ENCODE peak calls at places on chromosomes 12 and 14, in eight cellular contexts. One of them, this sample, is unnamed.

GRCh38 chr12:130519-130918 is 64.0 kb downstream of the IQSEC3 start:
- DNase-seq in head of caudate nucleus: no peak
- DNase-seq in effector memory CD4-positive, alpha-beta T cell: no peak
- DNase-seq in RCC 7860: no peak
- DNase-seq in DMS 273 treated with DMSO at 0.1 percent for 48 hours: no peak
- DNase-seq in heart right ventricle: no peak
- DNase-seq in kidney glomerular epithelial cell: no peak
- DNase-seq in activated T-cell treated with anti-CD3 and anti-CD28 coated beads for 48 hours: no peak
- DNase-seq in this sample: no peak

GRCh38 chr14:105844047-105844630 is 317.8 kb downstream of the TMEM121 start:
- DNase-seq in head of caudate nucleus: peak
- DNase-seq in effector memory CD4-positive, alpha-beta T cell: no peak
- DNase-seq in RCC 7860: no peak
- DNase-seq in DMS 273 treated with DMSO at 0.1 percent for 48 hours: no peak
- DNase-seq in heart right ventricle: no peak
- DNase-seq in kidney glomerular epithelial cell: no peak
- DNase-seq in activated T-cell treated with anti-CD3 and anti-CD28 coated beads for 48 hours: no peak
- DNase-seq in this sample: no peak

GRCh38 chr12:49094104-49094948 is at the start of gene DHH:
- DNase-seq in head of caudate nucleus: peak
- DNase-seq in effector memory CD4-positive, alpha-beta T cell: no peak
- DNase-seq in RCC 7860: no peak
- DNase-seq in DMS 273 treated with DMSO at 0.1 percent for 48 hours: no peak
- DNase-seq in heart right ventricle: peak
- DNase-seq in kidney glomerular epithelial cell: no peak
- DNase-seq in activated T-cell treated with anti-CD3 and anti-CD28 coated beads for 48 hours: no peak
- DNase-seq in this sample: peak

GRCh38 chr14:94921870-94922585 is 152.1 kb upstream of the GSC start:
- DNase-seq in head of caudate nucleus: no peak
- DNase-seq in effector memory CD4-positive, alpha-beta T cell: no peak
- DNase-seq in RCC 7860: no peak
- DNase-seq in DMS 273 treated with DMSO at 0.1 percent for 48 hours: no peak
- DNase-seq in heart right ventricle: no peak
- DNase-seq in kidney glomerular epithelial cell: no peak
- DNase-seq in activated T-cell treated with anti-CD3 and anti-CD28 coated beads for 48 hours: no peak
- DNase-seq in this sample: no peak

GRCh38 chr12:74339211-74339610 is 198.4 kb upstream of the ATXN7L3B start:
- DNase-seq in head of caudate nucleus: no peak
- DNase-seq in effector memory CD4-positive, alpha-beta T cell: no peak
- DNase-seq in RCC 7860: no peak
- DNase-seq in DMS 273 treated with DMSO at 0.1 percent for 48 hours: no peak
- DNase-seq in heart right ventricle: no peak
- DNase-seq in kidney glomerular epithelial cell: no peak
- DNase-seq in activated T-cell treated with anti-CD3 and anti-CD28 coated beads for 48 hours: no peak
- DNase-seq in this sample: no peak

GRCh38 chr14:94582199-94582750 is 1.0 kb downstream of the SERPINA5 start:
- DNase-seq in head of caudate nucleus: no peak
- DNase-seq in effector memory CD4-positive, alpha-beta T cell: no peak
- DNase-seq in RCC 7860: no peak
- DNase-seq in DMS 273 treated with DMSO at 0.1 percent for 48 hours: no peak
- DNase-seq in heart right ventricle: no peak
- DNase-seq in kidney glomerular epithelial cell: no peak
- DNase-seq in activated T-cell treated with anti-CD3 and anti-CD28 coated beads for 48 hours: no peak
- DNase-seq in this sample: no peak

GRCh38 chr12:47207005-47207717 is 127.4 kb upstream of the AMIGO2 start:
- DNase-seq in head of caudate nucleus: no peak
- DNase-seq in effector memory CD4-positive, alpha-beta T cell: peak
- DNase-seq in RCC 7860: no peak
- DNase-seq in DMS 273 treated with DMSO at 0.1 percent for 48 hours: peak
- DNase-seq in heart right ventricle: no peak
- DNase-seq in kidney glomerular epithelial cell: no peak
- DNase-seq in activated T-cell treated with anti-CD3 and anti-CD28 coated beads for 48 hours: no peak
- DNase-seq in this sample: no peak

GRCh38 chr12:26833692-26834168 is 736 bp upstream of the ITPR2 start:
- DNase-seq in head of caudate nucleus: no peak
- DNase-seq in effector memory CD4-positive, alpha-beta T cell: no peak
- DNase-seq in RCC 7860: no peak
- DNase-seq in DMS 273 treated with DMSO at 0.1 percent for 48 hours: no peak
- DNase-seq in heart right ventricle: peak
- DNase-seq in kidney glomerular epithelial cell: peak
- DNase-seq in activated T-cell treated with anti-CD3 and anti-CD28 coated beads for 48 hours: no peak
- DNase-seq in this sample: no peak

GRCh38 chr12:29396774-29397173 is 15.8 kb upstream of the ERGIC2 start:
- DNase-seq in head of caudate nucleus: no peak
- DNase-seq in effector memory CD4-positive, alpha-beta T cell: no peak
- DNase-seq in RCC 7860: no peak
- DNase-seq in DMS 273 treated with DMSO at 0.1 percent for 48 hours: no peak
- DNase-seq in heart right ventricle: no peak
- DNase-seq in kidney glomerular epithelial cell: no peak
- DNase-seq in activated T-cell treated with anti-CD3 and anti-CD28 coated beads for 48 hours: no peak
- DNase-seq in this sample: no peak

GRCh38 chr12:67649165-67650126 is 901 bp downstream of the DYRK2 start:
- DNase-seq in head of caudate nucleus: peak
- DNase-seq in effector memory CD4-positive, alpha-beta T cell: peak
- DNase-seq in RCC 7860: no peak
- DNase-seq in DMS 273 treated with DMSO at 0.1 percent for 48 hours: no peak
- DNase-seq in heart right ventricle: peak
- DNase-seq in kidney glomerular epithelial cell: no peak
- DNase-seq in activated T-cell treated with anti-CD3 and anti-CD28 coated beads for 48 hours: peak
- DNase-seq in this sample: peak

GRCh38 chr12:116455540-116456306 is 103.5 kb upstream of the MAP1LC3B2 start:
- DNase-seq in head of caudate nucleus: no peak
- DNase-seq in effector memory CD4-positive, alpha-beta T cell: no peak
- DNase-seq in RCC 7860: peak
- DNase-seq in DMS 273 treated with DMSO at 0.1 percent for 48 hours: no peak
- DNase-seq in heart right ventricle: peak
- DNase-seq in kidney glomerular epithelial cell: peak
- DNase-seq in activated T-cell treated with anti-CD3 and anti-CD28 coated beads for 48 hours: no peak
- DNase-seq in this sample: peak

GRCh38 chr14:105374389-105374788 is 23.9 kb upstream of the TEX22 start:
- DNase-seq in head of caudate nucleus: no peak
- DNase-seq in effector memory CD4-positive, alpha-beta T cell: no peak
- DNase-seq in RCC 7860: no peak
- DNase-seq in DMS 273 treated with DMSO at 0.1 percent for 48 hours: no peak
- DNase-seq in heart right ventricle: no peak
- DNase-seq in kidney glomerular epithelial cell: no peak
- DNase-seq in activated T-cell treated with anti-CD3 and anti-CD28 coated beads for 48 hours: no peak
- DNase-seq in this sample: no peak

GRCh38 chr14:43172899-43173548 is 1334.1 kb downstream of the FSCB start:
- DNase-seq in head of caudate nucleus: no peak
- DNase-seq in effector memory CD4-positive, alpha-beta T cell: no peak
- DNase-seq in RCC 7860: no peak
- DNase-seq in DMS 273 treated with DMSO at 0.1 percent for 48 hours: no peak
- DNase-seq in heart right ventricle: no peak
- DNase-seq in kidney glomerular epithelial cell: no peak
- DNase-seq in activated T-cell treated with anti-CD3 and anti-CD28 coated beads for 48 hours: no peak
- DNase-seq in this sample: no peak

GRCh38 chr12:54959291-54960018 is 25.1 kb downstream of the TESPA1 start:
- DNase-seq in head of caudate nucleus: no peak
- DNase-seq in effector memory CD4-positive, alpha-beta T cell: no peak
- DNase-seq in RCC 7860: no peak
- DNase-seq in DMS 273 treated with DMSO at 0.1 percent for 48 hours: no peak
- DNase-seq in heart right ventricle: no peak
- DNase-seq in kidney glomerular epithelial cell: no peak
- DNase-seq in activated T-cell treated with anti-CD3 and anti-CD28 coated beads for 48 hours: no peak
- DNase-seq in this sample: no peak

GRCh38 chr12:55385911-55386310 is 14.4 kb upstream of the OR6C65 start:
- DNase-seq in head of caudate nucleus: no peak
- DNase-seq in effector memory CD4-positive, alpha-beta T cell: no peak
- DNase-seq in RCC 7860: no peak
- DNase-seq in DMS 273 treated with DMSO at 0.1 percent for 48 hours: no peak
- DNase-seq in heart right ventricle: no peak
- DNase-seq in kidney glomerular epithelial cell: no peak
- DNase-seq in activated T-cell treated with anti-CD3 and anti-CD28 coated beads for 48 hours: no peak
- DNase-seq in this sample: no peak

GRCh38 chr12:64976131-64976530 is 145.0 kb downstream of the WIF1 start:
- DNase-seq in head of caudate nucleus: no peak
- DNase-seq in effector memory CD4-positive, alpha-beta T cell: no peak
- DNase-seq in RCC 7860: no peak
- DNase-seq in DMS 273 treated with DMSO at 0.1 percent for 48 hours: no peak
- DNase-seq in heart right ventricle: no peak
- DNase-seq in kidney glomerular epithelial cell: no peak
- DNase-seq in activated T-cell treated with anti-CD3 and anti-CD28 coated beads for 48 hours: no peak
- DNase-seq in this sample: no peak

GRCh38 chr12:108611884-108612415 is 14.1 kb upstream of the TMEM119 start:
- DNase-seq in head of caudate nucleus: peak
- DNase-seq in effector memory CD4-positive, alpha-beta T cell: peak
- DNase-seq in RCC 7860: peak
- DNase-seq in DMS 273 treated with DMSO at 0.1 percent for 48 hours: no peak
- DNase-seq in heart right ventricle: no peak
- DNase-seq in kidney glomerular epithelial cell: peak
- DNase-seq in activated T-cell treated with anti-CD3 and anti-CD28 coated beads for 48 hours: no peak
- DNase-seq in this sample: no peak

GRCh38 chr12:121803861-121804416 is at the start of gene SETD1B:
- DNase-seq in head of caudate nucleus: peak
- DNase-seq in effector memory CD4-positive, alpha-beta T cell: no peak
- DNase-seq in RCC 7860: peak
- DNase-seq in DMS 273 treated with DMSO at 0.1 percent for 48 hours: no peak
- DNase-seq in heart right ventricle: peak
- DNase-seq in kidney glomerular epithelial cell: peak
- DNase-seq in activated T-cell treated with anti-CD3 and anti-CD28 coated beads for 48 hours: no peak
- DNase-seq in this sample: peak

GRCh38 chr12:125166046-125166445 is 100.8 kb downstream of the AACS start:
- DNase-seq in head of caudate nucleus: no peak
- DNase-seq in effector memory CD4-positive, alpha-beta T cell: no peak
- DNase-seq in RCC 7860: peak
- DNase-seq in DMS 273 treated with DMSO at 0.1 percent for 48 hours: no peak
- DNase-seq in heart right ventricle: no peak
- DNase-seq in kidney glomerular epithelial cell: peak
- DNase-seq in activated T-cell treated with anti-CD3 and anti-CD28 coated beads for 48 hours: no peak
- DNase-seq in this sample: no peak

GRCh38 chr12:108704527-108704926 is 26.8 kb downstream of the CORO1C start:
- DNase-seq in head of caudate nucleus: no peak
- DNase-seq in effector memory CD4-positive, alpha-beta T cell: no peak
- DNase-seq in RCC 7860: no peak
- DNase-seq in DMS 273 treated with DMSO at 0.1 percent for 48 hours: no peak
- DNase-seq in heart right ventricle: no peak
- DNase-seq in kidney glomerular epithelial cell: no peak
- DNase-seq in activated T-cell treated with anti-CD3 and anti-CD28 coated beads for 48 hours: no peak
- DNase-seq in this sample: no peak